ENCODE peak calls at places on chromosomes 5 and 9, in six cellular contexts. S is NCI-H1092; M is activated CD4-positive, alpha-beta T cell treated with anti-CD3 and anti-CD28 coated beads, Interleukin-2, amount 10 ng/mL, durations not matched to agents 7 days and 5 days; N is GM19239; F is type B pancreatic cell; Y is NAMALWA. O is an unnamed sample.

GRCh38 chr5:86864022-86864421 is 246.3 kb downstream of the COX7C start:
- DNase-seq in N (no peak), S (no peak), Y (no peak), F (no peak), M (no peak), O (no peak)

GRCh38 chr9:136840877-136841645 is 1.2 kb upstream of the AJM1 start:
- DNase-seq in N (no peak), Y (peak), F (no peak), M (no peak), S (peak), O (no peak)

GRCh38 chr5:179795049-179795862 is 1.5 kb downstream of the LTC4S start:
- DNase-seq in S (no peak), M (no peak), Y (no peak), N (no peak), F (no peak), O (no peak)

GRCh38 chr5:73625314-73625904 is 587 bp upstream of the ARHGEF28 start:
- DNase-seq in M (no peak), Y (no peak), S (no peak), N (peak), F (no peak), O (peak)

GRCh38 chr5:29197636-29198035 is 1995.8 kb upstream of the CDH6 start:
- DNase-seq in Y (no peak), S (no peak), N (no peak), M (no peak), F (no peak), O (no peak)

GRCh38 chr9:132486706-132487350 is 76.8 kb downstream of the CFAP77 start:
- DNase-seq in S (no peak), F (no peak), N (no peak), Y (no peak), M (peak), O (no peak)

GRCh38 chr9:117030254-117030768 is 343.2 kb downstream of the TRIM32 start:
- DNase-seq in Y (no peak), F (no peak), N (no peak), M (no peak), S (no peak), O (no peak)

GRCh38 chr9:86488794-86489193 is 134.6 kb upstream of the TUT7 start:
- DNase-seq in N (no peak), F (no peak), Y (no peak), M (no peak), S (no peak), O (no peak)

GRCh38 chr5:81517462-81517861 is 123.5 kb upstream of the ACOT12 start:
- DNase-seq in N (no peak), M (no peak), F (no peak), Y (no peak), S (no peak), O (no peak)

GRCh38 chr5:40171971-40172370 is 507.7 kb upstream of the PTGER4 start:
- DNase-seq in N (no peak), M (no peak), S (no peak), Y (no peak), F (no peak), O (no peak)

GRCh38 chr9:106920701-106921283 is 57.8 kb downstream of the ZNF462 start:
- DNase-seq in M (no peak), N (no peak), Y (no peak), F (no peak), S (no peak), O (no peak)

GRCh38 chr5:99544326-99544725 is 615.5 kb upstream of the CHD1 start:
- DNase-seq in F (no peak), N (no peak), M (no peak), S (no peak), Y (no peak), O (no peak)

GRCh38 chr5:139389701-139390638 is at the start of gene MZB1:
- DNase-seq in N (peak), M (peak), Y (peak), S (no peak), F (no peak), O (no peak)

GRCh38 chr9:36214571-36214970 is 23.9 kb downstream of the CLTA start:
- DNase-seq in M (no peak), S (no peak), F (no peak), N (no peak), Y (no peak), O (no peak)

GRCh38 chr5:88881566-88881965 is 1.4 kb downstream of the MEF2C start:
- DNase-seq in N (no peak), M (no peak), F (no peak), Y (peak), S (no peak), O (no peak)

GRCh38 chr5:97508864-97509263 is 325.8 kb upstream of the RIOK2 start:
- DNase-seq in Y (no peak), S (no peak), N (no peak), M (no peak), F (no peak), O (no peak)

GRCh38 chr9:68955281-68955680 is 58.6 kb downstream of the PRKACG start:
- DNase-seq in Y (no peak), M (no peak), F (no peak), N (no peak), S (no peak), O (no peak)

GRCh38 chr9:91654527-91654926 is 230.9 kb upstream of the NFIL3 start:
- DNase-seq in M (no peak), S (no peak), F (no peak), N (no peak), Y (no peak), O (no peak)

GRCh38 chr5:111635151-111635945 is 121.6 kb downstream of the NREP start:
- DNase-seq in M (no peak), N (no peak), F (no peak), S (peak), Y (no peak), O (no peak)

GRCh38 chr5:109852371-109853160 is 162.8 kb downstream of the MAN2A1 start:
- DNase-seq in S (no peak), F (no peak), N (no peak), M (no peak), Y (no peak), O (no peak)

GRCh38 chr5:58122157-58122556 is 337.7 kb downstream of the PLK2 start:
- DNase-seq in F (no peak), N (no peak), M (no peak), S (no peak), Y (no peak), O (no peak)

GRCh38 chr5:16957305-16958165 is 21.4 kb upstream of the MYO10 start:
- DNase-seq in S (no peak), Y (no peak), N (no peak), F (no peak), M (no peak), O (no peak)

GRCh38 chr5:139849501-139849900 is 53.9 kb downstream of the PSD2 start:
- DNase-seq in N (no peak), Y (no peak), S (no peak), M (no peak), F (no peak), O (no peak)

GRCh38 chr5:35651002-35651756 is 33.5 kb downstream of the SPEF2 start:
- DNase-seq in S (no peak), F (no peak), N (no peak), Y (peak), M (peak), O (no peak)

GRCh38 chr5:72108200-72109050 is 1.1 kb downstream of the MAP1B start:
- DNase-seq in N (peak), Y (no peak), M (peak), S (peak), F (peak), O (peak)

GRCh38 chr9:79662553-79662956 is 90.8 kb downstream of the TLE4 start:
- DNase-seq in M (no peak), S (no peak), Y (peak), F (no peak), N (no peak), O (no peak)

GRCh38 chr9:26426732-26427131 is 465.9 kb downstream of the CAAP1 start:
- DNase-seq in F (no peak), Y (no peak), M (no peak), S (no peak), N (no peak), O (no peak)

GRCh38 chr5:89686081-89686765 is 723.3 kb downstream of the CETN3 start:
- DNase-seq in F (no peak), S (no peak), M (no peak), Y (no peak), N (no peak), O (no peak)

GRCh38 chr9:34185778-34186551 is 7.1 kb downstream of the UBAP1 start:
- DNase-seq in N (peak), F (no peak), Y (peak), S (peak), M (no peak), O (peak)

GRCh38 chr5:154077692-154078091 is 38.9 kb downstream of the MFAP3 start:
- DNase-seq in F (no peak), S (no peak), M (no peak), N (no peak), Y (no peak), O (no peak)

GRCh38 chr9:136024696-136025316 is 63.6 kb upstream of the UBAC1 start:
- DNase-seq in S (no peak), F (peak), N (no peak), Y (no peak), M (no peak), O (no peak)

O was measured in breast epithelium.